ENCODE peak calls at places on chromosomes 7 and 10, in eight cellular contexts. U is cardiac septum; W is stimulated activated CD4-positive, alpha-beta T cell treated with anti-CD3 and anti-CD28 coated beads, Interleukin-1b, Interleukin-23, amount 100 ng/mL, for 4 hours; M is retina; T is left ventricle myocardium inferior; Z is A172; A is AG04450; R is neural progenitor cell. J is an unnamed sample.

GRCh38 chr7:127798023-127798422 is 146.0 kb downstream of the SND1 start:
- DNase-seq in U (no peak), W (no peak), M (no peak), T (no peak), Z (no peak), A (no peak), R (no peak), J (no peak)

GRCh38 chr7:50467817-50468610 is 17.9 kb upstream of the FIGNL1 start:
- DNase-seq in U (peak), W (peak), M (peak), T (peak), Z (peak), A (peak), R (peak), J (peak)

GRCh38 chr10:53361281-53361680 is 588.7 kb upstream of the MBL2 start:
- DNase-seq in U (no peak), W (no peak), M (no peak), T (no peak), Z (no peak), A (no peak), R (no peak), J (no peak)

GRCh38 chr10:129962092-129962494 is 2.0 kb downstream of the EBF3 start:
- DNase-seq in U (no peak), W (no peak), M (peak), T (no peak), Z (no peak), A (no peak), R (peak), J (no peak)

GRCh38 chr7:24821045-24821853 is 64.0 kb upstream of the GSDME start:
- DNase-seq in U (peak), W (peak), M (no peak), T (peak), Z (peak), A (peak), R (no peak), J (peak)

GRCh38 chr7:69738396-69738889 is 140.2 kb downstream of the AUTS2 start:
- DNase-seq in U (no peak), W (no peak), M (peak), T (no peak), Z (peak), A (no peak), R (peak), J (no peak)

GRCh38 chr10:130138479-130138866 is 2.3 kb downstream of the GLRX3 start:
- DNase-seq in U (no peak), W (no peak), M (no peak), T (no peak), Z (peak), A (no peak), R (no peak), J (peak)

GRCh38 chr10:10730644-10731043 is 287.0 kb upstream of the CELF2 start:
- DNase-seq in U (peak), W (no peak), M (no peak), T (peak), Z (no peak), A (no peak), R (no peak), J (no peak)

GRCh38 chr10:23892296-23892695 is 316.6 kb upstream of the KIAA1217 start:
- DNase-seq in U (no peak), W (no peak), M (no peak), T (no peak), Z (no peak), A (no peak), R (no peak), J (no peak)

GRCh38 chr10:23556727-23557440 is 118.0 kb downstream of the OTUD1 start:
- DNase-seq in U (no peak), W (no peak), M (no peak), T (no peak), Z (peak), A (no peak), R (no peak), J (no peak)

GRCh38 chr10:27746364-27747095 is 911 bp upstream of the MKX start:
- DNase-seq in U (no peak), W (no peak), M (peak), T (no peak), Z (peak), A (no peak), R (peak), J (no peak)

GRCh38 chr10:774661-775244 is 85.3 kb upstream of the DIP2C start:
- DNase-seq in U (no peak), W (no peak), M (no peak), T (no peak), Z (no peak), A (no peak), R (no peak), J (no peak)

GRCh38 chr7:157412021-157412443 is 75.2 kb downstream of the DNAJB6 start:
- DNase-seq in U (no peak), W (peak), M (no peak), T (peak), Z (peak), A (peak), R (no peak), J (no peak)

GRCh38 chr10:132302911-132303310 is 4.8 kb downstream of the STK32C start:
- DNase-seq in U (peak), W (no peak), M (peak), T (no peak), Z (no peak), A (no peak), R (no peak), J (no peak)

J was measured in 8988T.